ENCODE peak calls at places on chromosomes 13 and 19, in six cellular contexts. Y is CD8-positive, alpha-beta T cell; G is ovary; P is IMR-90; M is psoas muscle; C is left lung. R is an unnamed sample. For H3K36me3, the result is how much of the 10 kb centered on the place peaks cover.

GRCh38 chr13:97174638-97175037 is 47.5 kb upstream of the MBNL2 start:
- DNase-seq in Y (no peak), G (no peak), P (no peak), M (no peak), C (no peak), R (no peak)

GRCh38 chr19:8489591-8490394 is 12.6 kb downstream of the PRAM1 start:
- DNase-seq in Y (no peak), G (no peak), P (no peak), M (no peak), C (no peak), R (peak)

GRCh38 chr19:56301152-56301551 is 13.5 kb downstream of the ZSCAN5A start:
- DNase-seq in Y (no peak), G (no peak), P (no peak), M (no peak), C (no peak), R (no peak)

GRCh38 chr13:42284068-42284467 is 12.1 kb downstream of the AKAP11 start:
- DNase-seq in Y (no peak), G (no peak), P (no peak), M (no peak), C (no peak), R (no peak)

GRCh38 chr13:50513528-50513863 is 330.0 kb downstream of the DLEU7 start:
- DNase-seq in Y (no peak), G (no peak), P (no peak), M (no peak), C (no peak), R (no peak)

GRCh38 chr13:47480121-47480520 is 521.0 kb downstream of the SUCLA2 start:
- DNase-seq in Y (no peak), G (no peak), P (peak), M (no peak), C (no peak), R (no peak)

GRCh38 chr13:35293579-35293978 is 182.9 kb downstream of the MAB21L1 start:
- DNase-seq in Y (no peak), G (no peak), P (no peak), M (no peak), C (no peak), R (no peak)

GRCh38 chr13:56706485-56706884 is 434.2 kb upstream of the PRR20A start:
- DNase-seq in Y (no peak), G (no peak), P (no peak), M (no peak), C (no peak), R (no peak)

GRCh38 chr19:43651758-43652545 is 12.3 kb upstream of the CADM4 start:
- DNase-seq in Y (no peak), G (peak), P (peak), M (peak), C (peak), R (peak)

GRCh38 chr19:4362871-4363545 is 19.6 kb downstream of the MPND start:
- DNase-seq in Y (no peak), G (no peak), P (no peak), M (no peak), C (no peak), R (no peak)

GRCh38 chr13:51739403-51740112 is 64.4 kb downstream of the DHRS12 start:
- DNase-seq in Y (no peak), G (peak), P (no peak), M (peak), C (no peak), R (no peak)

GRCh38 chr13:109844396-109844795 is 58.0 kb upstream of the IRS2 start:
- DNase-seq in Y (no peak), G (no peak), P (peak), M (no peak), C (peak), R (no peak)

GRCh38 chr19:43901395-43902390 is 33.4 kb downstream of the ZNF45 start:
- DNase-seq in Y (peak), G (peak), P (peak), M (peak), C (peak), R (peak)

GRCh38 chr19:50669319-50670101 is 20.3 kb downstream of the C19orf81 start:
- DNase-seq in Y (no peak), G (no peak), P (peak), M (no peak), C (no peak), R (peak)

GRCh38 chr19:23259961-23260360 is 9.8 kb upstream of the ZNF724 start:
- DNase-seq in Y (no peak), G (no peak), P (no peak), M (no peak), C (no peak), R (no peak)

GRCh38 chr13:102777716-102778115 is 4.1 kb upstream of the TEX30 start:
- DNase-seq in Y (no peak), G (no peak), P (no peak), M (no peak), C (no peak), R (no peak)

GRCh38 chr13:41985788-41986508 is 25.0 kb upstream of the VWA8 start:
- DNase-seq in Y (no peak), G (no peak), P (peak), M (no peak), C (no peak), R (no peak)

GRCh38 chr19:39021063-39021462 is 11.3 kb downstream of the FBXO27 start:
- DNase-seq in Y (no peak), G (no peak), P (no peak), M (no peak), C (no peak), R (no peak)

GRCh38 chr13:112150352-112150751 is 83.4 kb downstream of the SOX1 start:
- DNase-seq in Y (no peak), G (no peak), P (no peak), M (no peak), C (peak), R (no peak)

GRCh38 chr19:3536429-3537100 is 2.4 kb upstream of the TEKTIP1 start:
- DNase-seq in Y (no peak), G (peak), P (no peak), M (peak), C (no peak), R (no peak)

GRCh38 chr13:42048625-42049453 is at the start of gene DGKH:
- DNase-seq in Y (peak), G (peak), P (peak), M (peak), C (peak), R (peak)

GRCh38 chr13:25872871-25873607 is 178.8 kb downstream of the SHISA2 start:
- DNase-seq in Y (no peak), G (no peak), P (no peak), M (no peak), C (no peak), R (no peak)

GRCh38 chr19:19181614-19182013 is 10.3 kb downstream of the BORCS8 start:
- DNase-seq in Y (no peak), G (no peak), P (no peak), M (no peak), C (no peak), R (no peak)

GRCh38 chr13:111095031-111095840 is 19.9 kb upstream of the ARHGEF7 start:
- DNase-seq in Y (no peak), G (no peak), P (no peak), M (no peak), C (no peak), R (no peak)

GRCh38 chr13:113959198-113959597 is 14.7 kb downstream of the C13orf46 start:
- DNase-seq in Y (no peak), G (no peak), P (no peak), M (no peak), C (no peak), R (peak)

GRCh38 chr13:23504188-23504587 is 66.0 kb upstream of the TNFRSF19 start:
- DNase-seq in Y (no peak), G (no peak), P (peak), M (no peak), C (no peak), R (no peak)

GRCh38 chr19:5792224-5792623 is 1.3 kb upstream of the DUS3L start:
- DNase-seq in Y (no peak), G (no peak), P (no peak), M (no peak), C (no peak), R (no peak)

GRCh38 chr19:19568802-19569756 is 31.0 kb downstream of the CILP2 start:
- DNase-seq in Y (no peak), G (no peak), P (peak), M (no peak), C (no peak), R (no peak)

GRCh38 chr13:43227721-43228120 is 204.3 kb downstream of the DNAJC15 start:
- DNase-seq in Y (no peak), G (no peak), P (peak), M (no peak), C (no peak), R (no peak)

GRCh38 chr19:38580080-38580479 is 37.7 kb downstream of the MAP4K1 start:
- DNase-seq in Y (no peak), G (no peak), P (no peak), M (no peak), C (no peak), R (no peak)

GRCh38 chr13:31764556-31764955 is 25.2 kb downstream of the RXFP2 start:
- DNase-seq in Y (no peak), G (no peak), P (no peak), M (no peak), C (no peak), R (no peak)

GRCh38 chr19:33063356-33064116 is 1.2 kb downstream of the RHPN2 start:
- DNase-seq in Y (no peak), G (peak), P (peak), M (no peak), C (no peak), R (peak)

GRCh38 chr13:71079638-71080037 is 787.4 kb downstream of the DACH1 start:
- DNase-seq in Y (no peak), G (no peak), P (no peak), M (no peak), C (no peak), R (no peak)

GRCh38 chr13:21625366-21625765 is 21.4 kb upstream of the MICU2 start:
- DNase-seq in Y (peak), G (no peak), P (peak), M (no peak), C (no peak), R (no peak)

GRCh38 chr19:28468701-28469459 is 744.1 kb downstream of the UQCRFS1 start:
- DNase-seq in Y (peak), G (no peak), P (no peak), M (no peak), C (peak), R (peak)

GRCh38 chr13:92745233-92745632 is 481.4 kb upstream of the GPC6 start:
- DNase-seq in Y (no peak), G (no peak), P (no peak), M (no peak), C (no peak), R (no peak)

GRCh38 chr13:108361769-108362168 is 92.3 kb downstream of the TNFSF13B start:
- DNase-seq in Y (no peak), G (no peak), P (no peak), M (no peak), C (no peak), R (no peak)

GRCh38 chr19:29667941-29668340 is 2.7 kb downstream of the PLEKHF1 start:
- DNase-seq in Y (peak), G (no peak), P (no peak), M (no peak), C (no peak), R (peak)

GRCh38 chr13:59211636-59212035 is 952.1 kb downstream of the DIAPH3 start:
- DNase-seq in Y (no peak), G (no peak), P (no peak), M (no peak), C (no peak), R (no peak)

GRCh38 chr13:59205501-59205900 is 958.2 kb downstream of the DIAPH3 start:
- DNase-seq in Y (no peak), G (no peak), P (no peak), M (no peak), C (no peak), R (no peak)

GRCh38 chr13:59203855-59204254 is 959.9 kb downstream of the DIAPH3 start:
- DNase-seq in Y (no peak), G (no peak), P (no peak), M (no peak), C (no peak), R (no peak)

DNA sequence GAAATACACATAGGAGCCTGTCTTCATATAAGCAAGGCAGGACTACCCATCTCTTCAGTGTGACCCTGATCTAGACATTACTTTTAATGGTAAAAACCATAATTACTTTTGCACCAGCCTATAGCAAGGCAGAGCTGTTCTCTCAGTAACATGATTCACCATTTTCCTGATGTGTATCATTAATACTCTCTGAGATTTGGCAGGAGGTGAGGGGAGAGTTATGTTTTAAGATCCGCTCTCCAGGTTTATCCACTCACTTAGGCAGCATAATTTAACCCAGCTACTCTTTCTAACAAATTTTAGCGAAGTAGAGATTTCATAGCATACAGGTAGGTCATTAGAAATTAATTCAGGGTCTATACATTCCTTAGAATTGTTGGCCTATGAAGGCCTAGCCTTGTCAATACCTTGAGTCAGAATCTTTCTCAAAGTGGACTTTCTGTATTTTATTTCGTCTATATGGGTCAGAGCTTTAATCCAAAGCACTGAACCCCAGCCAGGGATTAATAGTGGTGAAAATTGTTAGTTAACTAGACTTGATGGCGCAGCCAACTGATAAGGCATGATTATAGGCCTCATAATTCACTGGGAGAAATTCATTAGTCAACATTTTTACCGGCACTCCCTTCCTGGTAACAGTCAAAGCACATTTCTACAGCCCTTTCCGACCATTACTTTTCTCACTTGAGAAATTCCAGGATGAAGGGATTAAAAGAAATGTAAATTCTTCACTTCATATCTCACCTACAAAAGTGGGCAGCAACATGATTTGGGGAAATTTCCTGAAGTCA is 955.1 kb downstream of the DIAPH3 start:
- DNase-seq in Y (no peak), G (no peak), P (no peak), M (no peak), C (no peak), R (no peak)
- H3K36me3 ChIP-seq in Y (under half), G (under half), P (under half), M (under half), C (under half), R (under half)

DNA sequence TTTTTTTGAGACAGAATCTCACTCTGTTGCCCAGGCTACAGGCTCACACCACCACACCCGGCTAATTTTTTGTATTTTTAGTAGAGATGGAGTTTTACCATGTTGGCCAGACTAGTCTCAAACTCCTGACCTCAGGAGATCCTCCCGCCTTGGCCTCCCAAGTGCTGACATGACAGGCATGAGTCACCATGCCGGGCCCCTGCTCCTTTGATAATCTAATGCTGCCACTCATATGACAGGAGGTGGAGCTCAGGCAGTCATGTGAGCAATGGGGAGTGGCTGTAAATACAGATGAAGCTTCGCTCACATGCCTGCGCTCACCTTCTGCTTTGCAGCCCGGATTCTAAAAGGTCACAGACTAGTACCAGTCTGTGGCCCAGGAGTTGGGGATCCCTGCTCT is 25.1 kb downstream of the ARHGEF18 start:
- DNase-seq in Y (no peak), G (no peak), P (no peak), M (no peak), C (no peak), R (no peak)
- TF ChIP-seq CTCF in Y (no peak), G (no peak), P (no peak), M (no peak), C (no peak), R (no peak)

GRCh38 chr13:48496796-48497195 is 36.1 kb downstream of the RCBTB2 start:
- DNase-seq in Y (no peak), G (no peak), P (no peak), M (no peak), C (no peak), R (no peak)
- H3K36me3 ChIP-seq in Y (under half), G (under half), P (under half), M (under half), C (under half), R (under half)

GRCh38 chr13:73198888-73199497 is 140.2 kb downstream of the KLF5 start:
- DNase-seq in Y (no peak), G (no peak), P (no peak), M (no peak), C (no peak), R (no peak)

GRCh38 chr13:73190477-73190876 is 131.7 kb downstream of the KLF5 start:
- DNase-seq in Y (no peak), G (no peak), P (no peak), M (no peak), C (no peak), R (no peak)

GRCh38 chr13:73194310-73194709 is 135.5 kb downstream of the KLF5 start:
- DNase-seq in Y (no peak), G (no peak), P (no peak), M (no peak), C (no peak), R (no peak)

GRCh38 chr13:73193541-73193940 is 134.7 kb downstream of the KLF5 start:
- DNase-seq in Y (no peak), G (no peak), P (no peak), M (no peak), C (no peak), R (no peak)

DNA sequence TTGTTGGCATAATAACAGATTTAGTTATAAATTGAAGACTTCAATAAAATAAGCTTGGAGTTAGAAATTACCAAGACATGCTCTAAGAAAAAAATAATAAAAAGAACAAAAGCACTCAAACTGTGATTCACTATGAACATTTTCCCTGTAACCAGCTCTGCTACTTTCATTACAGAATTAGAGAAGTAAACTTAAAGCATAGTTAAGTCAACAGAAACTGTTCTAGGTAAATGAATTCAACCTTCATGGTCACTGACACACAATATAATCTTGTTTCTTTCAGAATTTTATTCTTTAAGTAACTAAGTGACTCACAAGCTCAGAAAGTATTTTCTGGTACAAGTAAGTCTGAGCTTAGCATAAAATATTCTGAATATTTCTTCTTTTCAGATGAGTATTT is 136.3 kb downstream of the KLF5 start:
- DNase-seq in Y (no peak), G (no peak), P (no peak), M (no peak), C (no peak), R (no peak)
- TF ChIP-seq CTCF in Y (no peak), G (no peak), P (no peak), M (no peak), C (no peak), R (no peak)

GRCh38 chr13:46006688-46007452 is 45.7 kb downstream of the ZC3H13 start:
- DNase-seq in Y (no peak), G (no peak), P (peak), M (no peak), C (no peak), R (no peak)
- H3K36me3 ChIP-seq in Y (under half), G (under half), P (under half), M (under half), C (under half), R (under half)

GRCh38 chr19:17867087-17867486 is 4.7 kb upstream of the SLC5A5 start:
- DNase-seq in Y (no peak), G (no peak), P (no peak), M (no peak), C (no peak), R (peak)
- TF ChIP-seq CTCF in Y (no peak), G (no peak), P (no peak), M (no peak), C (no peak), R (no peak)

R was measured in mucosa of descending colon.